ENCODE peak calls at places on chromosomes 7 and 10, in four cellular contexts. K is fibroblast of mammary gland, W is endodermal cell, E is heart right ventricle. I is an unnamed sample.
A peak's percentile ranks its signal among the peaks of the same experiment; 100 is the strongest.

GRCh38 chr10:28587270-28587969 is 54.5 kb downstream of the WAC start:
- DNase-seq in K (peak; percentile 44), W (no peak), E (no peak), I (no peak)

GRCh38 chr7:44608916-44609648 is 2.7 kb downstream of the OGDH start:
- DNase-seq in K (peak; percentile 33), W (no peak), E (no peak), I (no peak)

GRCh38 chr10:131851332-131851731 is 49.5 kb upstream of the PPP2R2D start:
- DNase-seq in E (no peak), W (no peak), K (no peak), I (no peak)

GRCh38 chr7:81725496-81726117 is 44.2 kb downstream of the HGF start:
- DNase-seq in W (no peak), K (peak; percentile 91), E (no peak), I (no peak)

GRCh38 chr7:42235734-42236133 is 1.3 kb downstream of the GLI3 start:
- DNase-seq in W (peak; percentile 46), K (no peak), E (peak; percentile 11), I (no peak)

GRCh38 chr7:45610019-45610418 is 35.9 kb downstream of the ADCY1 start:
- DNase-seq in E (no peak), K (no peak), W (no peak), I (no peak)

GRCh38 chr10:132626019-132626760 is 88.6 kb downstream of the INPP5A start:
- DNase-seq in W (peak; percentile 38), K (no peak), E (no peak), I (no peak)

GRCh38 chr7:1536105-1536767 is 5.7 kb downstream of the MAFK start:
- DNase-seq in K (no peak), W (peak; percentile 63), E (peak; percentile 23), I (no peak)

GRCh38 chr7:22469371-22470143 is 30.4 kb downstream of the STEAP1B start:
- DNase-seq in K (no peak), W (no peak), E (no peak), I (no peak)

GRCh38 chr10:70655316-70655715 is 17.0 kb upstream of the ADAMTS14 start:
- DNase-seq in K (no peak), E (no peak), W (no peak), I (no peak)

GRCh38 chr10:79487296-79488194 is 24.8 kb upstream of the EIF5AL1 start:
- DNase-seq in E (peak; percentile 41), K (peak; percentile 56), W (peak; percentile 96), I (no peak)

GRCh38 chr10:1410469-1411395 is 326.6 kb downstream of the ADARB2 start:
- DNase-seq in W (peak; percentile 35), K (no peak), E (no peak), I (peak; percentile 16)

GRCh38 chr10:110808619-110809018 is 63.1 kb upstream of the PDCD4 start:
- DNase-seq in E (no peak), W (no peak), K (no peak), I (no peak)

GRCh38 chr7:153276394-153276793 is 516.8 kb downstream of the ACTR3B start:
- DNase-seq in W (no peak), E (no peak), K (no peak), I (no peak)

GRCh38 chr10:32943395-32943794 is 14.6 kb downstream of the ITGB1 start:
- DNase-seq in W (no peak), K (no peak), E (no peak), I (no peak)
- H3K4me3 ChIP-seq in W (no peak overlapping the region), K (no peak overlapping the region), E (no peak overlapping the region), I (no peak overlapping the region)

DNA sequence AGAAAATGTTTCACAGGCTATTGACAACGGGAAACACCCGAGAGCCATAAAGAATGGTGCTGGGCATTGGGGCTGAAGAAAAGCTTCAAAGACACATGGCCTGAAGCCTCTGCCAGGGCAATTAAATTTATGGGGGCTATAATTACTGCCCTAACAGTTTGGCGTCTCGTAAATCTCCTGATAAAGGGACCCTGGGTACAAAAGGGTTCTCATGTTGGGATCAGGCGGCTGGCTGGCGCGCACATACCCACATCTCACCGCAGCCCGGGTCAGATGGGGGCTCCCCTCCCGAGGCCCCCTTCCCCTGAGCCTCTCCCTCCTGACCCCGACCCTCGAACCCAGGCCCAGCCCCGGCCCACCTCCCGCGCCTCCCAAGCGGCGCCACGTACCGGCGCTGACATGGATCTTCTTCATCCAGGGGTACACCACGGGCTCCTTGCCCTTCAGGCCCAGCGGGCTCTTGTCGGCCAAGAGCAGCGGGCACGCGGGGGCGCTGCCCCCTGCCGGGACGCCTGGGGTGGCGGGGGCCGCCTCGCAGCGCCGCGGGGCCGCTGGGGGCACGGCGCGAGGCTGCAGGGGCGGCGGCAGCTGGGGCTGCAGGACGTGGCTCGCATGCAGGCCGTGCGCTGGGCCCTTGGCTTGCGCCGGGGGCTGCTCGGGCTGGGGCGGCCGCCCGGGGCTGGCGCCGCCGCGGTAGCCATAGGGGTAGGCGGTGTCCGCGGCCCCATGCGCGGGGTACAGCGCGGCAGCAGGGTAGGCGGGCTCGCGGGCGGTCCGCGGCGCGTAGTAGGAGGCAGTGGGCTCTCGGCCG is 623 bp downstream of the HOXA4 start:
- DNase-seq in K (no peak), E (no peak), W (no peak), I (no peak)
- H3K4me3 ChIP-seq in K (peak overlapping the region; percentile 61), E (peak overlapping the region; percentile 51), W (no peak overlapping the region), I (no peak overlapping the region)

GRCh38 chr7:74215921-74216320 is 6.1 kb downstream of the LAT2 start:
- DNase-seq in E (no peak), K (no peak), W (no peak), I (no peak)

GRCh38 chr7:74214816-74215630 is 5.2 kb downstream of the LAT2 start:
- DNase-seq in K (no peak), W (no peak), E (no peak), I (no peak)

GRCh38 chr7:74217455-74218342 is 7.9 kb downstream of the LAT2 start:
- DNase-seq in W (no peak), E (no peak), K (no peak), I (peak; percentile 83)

GRCh38 chr7:74218343-74218698 is 8.5 kb downstream of the LAT2 start:
- DNase-seq in W (no peak), K (no peak), E (no peak), I (no peak)

DNA sequence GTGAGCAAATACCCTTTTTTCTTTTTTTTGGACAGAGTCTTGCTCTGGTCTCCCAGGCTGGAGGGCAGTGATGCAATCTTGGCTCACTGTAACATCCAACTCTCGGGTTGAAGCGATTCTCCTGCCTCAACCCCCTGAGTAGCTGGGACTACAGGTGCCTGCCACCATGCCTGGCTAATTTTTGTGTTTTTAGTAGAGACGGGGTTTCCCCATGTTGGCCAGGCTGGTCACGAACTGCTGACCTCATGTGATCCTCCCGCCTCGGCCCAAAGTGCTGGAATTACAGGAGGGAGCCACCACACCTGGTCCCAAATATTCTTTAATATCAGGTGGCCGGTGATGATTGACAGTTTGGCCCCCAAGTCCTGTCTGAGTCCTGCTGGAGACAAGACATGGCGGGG is 6.6 kb downstream of the LAT2 start:
- DNase-seq in K (no peak), W (no peak), E (no peak), I (no peak)
- H3K4me3 ChIP-seq in K (no peak overlapping the region), W (no peak overlapping the region), E (no peak overlapping the region), I (no peak overlapping the region)

GRCh38 chr7:130907439-130907838 is 173.4 kb upstream of the KLF14 start:
- DNase-seq in W (no peak), K (no peak), E (no peak), I (no peak)
- H3K4me3 ChIP-seq in W (no peak overlapping the region), K (peak overlapping the region; percentile 28), E (no peak overlapping the region), I (no peak overlapping the region)